ENCODE peak calls at places on chromosomes 2 and 18, in seven cellular contexts. X is psoas muscle; A is right cardiac atrium; U is heart right ventricle; Z is stomach; V is CD8-positive, alpha-beta memory T cell; W is HAP-1. I is an unnamed sample.
A peak's percentile ranks its signal among the peaks of the same experiment; 100 is the strongest.

GRCh38 chr2:229344151-229344551 is 73.1 kb upstream of the PID1 start:
- DNase-seq in A (no peak), V (no peak), U (no peak), Z (no peak), W (no peak), X (no peak), I (no peak)

GRCh38 chr18:37661061-37661460 is 95.5 kb upstream of the CELF4 start:
- DNase-seq in W (no peak), Z (no peak), V (no peak), A (no peak), X (no peak), U (no peak), I (no peak)

GRCh38 chr2:65536596-65536995 is 104.2 kb upstream of the SPRED2 start:
- DNase-seq in A (no peak), X (no peak), W (no peak), Z (no peak), U (no peak), V (no peak), I (no peak)

GRCh38 chr18:55384551-55385275 is 203.3 kb downstream of the TCF4 start:
- DNase-seq in U (no peak), V (no peak), X (no peak), A (no peak), W (peak; percentile 69), Z (no peak), I (peak; percentile 26)

GRCh38 chr2:45860136-45861106 is 208.9 kb downstream of the PRKCE start:
- DNase-seq in A (peak; percentile 67), W (no peak), V (peak; percentile 6), Z (peak; percentile 33), U (peak; percentile 71), X (peak; percentile 39), I (peak; percentile 60)

GRCh38 chr18:38284992-38285391 is 719.4 kb upstream of the CELF4 start:
- DNase-seq in A (no peak), V (no peak), U (no peak), Z (no peak), X (no peak), W (no peak), I (no peak)

GRCh38 chr2:85680707-85681353 is 12.8 kb upstream of the SFTPB start:
- DNase-seq in A (no peak), V (no peak), W (no peak), U (no peak), X (no peak), Z (no peak), I (no peak)

GRCh38 chr2:172647439-172647838 is 88.2 kb upstream of the RAPGEF4 start:
- DNase-seq in A (no peak), X (no peak), U (no peak), W (no peak), V (no peak), Z (no peak), I (no peak)

GRCh38 chr18:28124239-28125029 is 52.5 kb downstream of the CDH2 start:
- DNase-seq in U (no peak), W (no peak), X (no peak), V (no peak), Z (no peak), A (no peak), I (no peak)

GRCh38 chr2:219369447-219369861 is 18.3 kb downstream of the DNPEP start:
- DNase-seq in Z (peak; percentile 34), V (no peak), W (no peak), A (peak; percentile 62), U (peak; percentile 50), X (peak; percentile 47), I (peak; percentile 70)

GRCh38 chr18:44781890-44782289 is 101.2 kb downstream of the SETBP1 start:
- DNase-seq in Z (no peak), W (no peak), U (no peak), A (no peak), X (no peak), V (no peak), I (no peak)

GRCh38 chr18:60549338-60549960 is 176.9 kb upstream of the MC4R start:
- DNase-seq in V (no peak), U (peak; percentile 21), X (no peak), W (peak; percentile 51), A (no peak), Z (no peak), I (no peak)

GRCh38 chr2:159148891-159149290 is 137.6 kb downstream of the WDSUB1 start:
- DNase-seq in U (no peak), Z (no peak), X (no peak), V (no peak), A (no peak), W (peak; percentile 38), I (no peak)

GRCh38 chr2:101820519-101820918 is 123.0 kb downstream of the MAP4K4 start:
- DNase-seq in X (no peak), V (no peak), Z (no peak), U (no peak), W (no peak), A (no peak), I (no peak)

GRCh38 chr2:925711-926110 is 24.9 kb upstream of the SNTG2 start:
- DNase-seq in U (no peak), V (no peak), A (no peak), W (no peak), X (no peak), Z (no peak), I (no peak)

GRCh38 chr2:96769816-96770215 is 9.1 kb downstream of the CNNM4 start:
- DNase-seq in Z (peak; percentile 30), W (no peak), U (peak; percentile 73), X (peak; percentile 83), A (peak; percentile 70), V (no peak), I (no peak)

GRCh38 chr2:215068399-215068798 is 70.0 kb downstream of the ABCA12 start:
- DNase-seq in W (no peak), V (no peak), U (no peak), Z (no peak), X (no peak), A (no peak), I (no peak)

DNA sequence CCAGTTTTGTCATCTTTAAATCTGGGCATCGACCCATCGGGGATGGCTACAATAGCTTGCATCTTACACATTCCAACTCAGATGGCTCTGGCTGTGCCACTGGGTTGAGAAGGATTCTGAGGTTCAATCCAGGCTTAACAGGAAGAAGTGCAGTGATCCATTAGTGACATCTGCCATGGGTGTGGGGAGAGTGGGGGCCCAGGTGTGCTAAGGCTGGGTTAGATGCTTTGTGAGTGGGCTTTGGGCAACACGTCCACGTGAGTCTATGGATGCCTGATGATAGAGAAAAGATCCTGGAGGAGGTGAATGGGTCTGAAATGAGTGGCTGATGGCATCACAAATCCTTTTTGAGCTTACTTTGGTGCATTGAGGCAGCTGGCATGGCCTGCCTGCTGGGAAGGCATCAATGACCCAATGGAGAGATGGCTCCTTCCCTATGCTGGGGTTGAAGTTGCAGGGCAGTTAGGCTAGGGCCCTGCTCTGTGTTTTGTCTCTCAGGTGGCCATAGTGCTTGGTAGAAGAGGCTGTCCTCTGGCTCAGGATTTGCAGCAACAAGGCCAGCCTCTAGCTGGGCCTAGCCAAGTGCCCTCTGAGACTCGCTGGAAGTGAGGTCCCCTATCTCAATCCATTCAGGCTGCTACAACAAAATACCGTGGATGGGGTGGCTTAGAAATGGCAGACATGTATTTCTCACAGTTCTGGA is 56.7 kb downstream of the HS1BP3 start:
- DNase-seq in V (no peak), A (no peak), W (no peak), X (no peak), U (no peak), Z (peak; percentile 8), I (no peak)
- H3K4me1 ChIP-seq in V (no peaks in the 10 kb centered on the region), A (peaks cover 35% of the 10 kb centered on the region), W (peaks cover 12% of the 10 kb centered on the region), X (peaks cover 25% of the 10 kb centered on the region), U (peaks cover 53% of the 10 kb centered on the region), Z (peaks cover 84% of the 10 kb centered on the region), I (peaks cover 33% of the 10 kb centered on the region)

GRCh38 chr2:106869512-106870276 is 16.3 kb downstream of the ST6GAL2 start:
- DNase-seq in V (no peak), U (no peak), Z (no peak), A (no peak), X (no peak), W (no peak), I (no peak)
- H3K4me1 ChIP-seq in V (no peaks in the 10 kb centered on the region), U (no peaks in the 10 kb centered on the region), Z (no peaks in the 10 kb centered on the region), A (no peaks in the 10 kb centered on the region), X (no peaks in the 10 kb centered on the region), W (no peaks in the 10 kb centered on the region), I (no peaks in the 10 kb centered on the region)

GRCh38 chr18:31484461-31484860 is 13.5 kb upstream of the DSG2 start:
- DNase-seq in W (no peak), X (no peak), V (no peak), U (no peak), A (no peak), Z (no peak), I (no peak)

GRCh38 chr18:31482051-31482450 is 15.9 kb upstream of the DSG2 start:
- DNase-seq in V (no peak), Z (no peak), U (no peak), X (no peak), W (no peak), A (no peak), I (no peak)

GRCh38 chr18:31478688-31479087 is 19.3 kb upstream of the DSG2 start:
- DNase-seq in U (no peak), Z (no peak), V (no peak), X (no peak), A (no peak), W (no peak), I (no peak)
- H3K4me1 ChIP-seq in U (no peaks in the 10 kb centered on the region), Z (no peaks in the 10 kb centered on the region), V (no peaks in the 10 kb centered on the region), X (no peaks in the 10 kb centered on the region), A (no peaks in the 10 kb centered on the region), W (peaks cover 3% of the 10 kb centered on the region), I (no peaks in the 10 kb centered on the region)

GRCh38 chr18:58311390-58311789 is 267.4 kb downstream of the NEDD4L start:
- DNase-seq in X (no peak), Z (no peak), V (no peak), W (no peak), A (no peak), U (no peak), I (no peak)
- H3K4me1 ChIP-seq in X (peaks cover 62% of the 10 kb centered on the region), Z (peaks cover 59% of the 10 kb centered on the region), V (peaks cover 41% of the 10 kb centered on the region), W (no peaks in the 10 kb centered on the region), A (peaks cover 10% of the 10 kb centered on the region), U (peaks cover 47% of the 10 kb centered on the region), I (no peaks in the 10 kb centered on the region)

GRCh38 chr2:134413430-134413829 is 159.6 kb downstream of the MGAT5 start:
- DNase-seq in U (no peak), X (no peak), Z (no peak), W (no peak), A (no peak), V (no peak), I (no peak)
- H3K4me1 ChIP-seq in U (peaks cover 35% of the 10 kb centered on the region), X (no peaks in the 10 kb centered on the region), Z (peaks cover 48% of the 10 kb centered on the region), W (peaks cover 9% of the 10 kb centered on the region), A (peaks cover 10% of the 10 kb centered on the region), V (peaks cover 25% of the 10 kb centered on the region), I (no peaks in the 10 kb centered on the region)

DNA sequence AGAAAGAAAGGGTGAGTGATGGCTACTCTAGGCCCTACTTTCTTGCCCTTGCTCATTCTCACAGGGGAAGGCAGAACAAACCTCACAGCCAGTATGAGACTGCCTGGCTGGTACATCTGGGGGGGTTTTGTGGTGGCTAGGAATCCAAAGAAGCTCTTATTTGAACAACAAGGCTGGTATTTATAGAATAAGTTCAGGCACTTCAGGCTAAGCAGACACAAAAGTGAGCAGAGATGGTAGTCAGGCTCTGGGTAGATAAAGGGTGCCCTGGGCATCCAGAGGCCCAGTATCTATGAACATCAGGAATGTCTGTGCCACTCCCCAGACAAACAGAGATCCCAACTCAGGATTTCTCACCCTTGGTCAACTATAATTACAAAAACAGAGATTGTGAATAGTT is 57.2 kb upstream of the RTN4 start:
- DNase-seq in Z (no peak), A (no peak), W (no peak), V (no peak), U (no peak), X (no peak), I (no peak)
- H3K4me1 ChIP-seq in Z (peaks cover 56% of the 10 kb centered on the region), A (peaks cover 12% of the 10 kb centered on the region), W (peaks cover 16% of the 10 kb centered on the region), V (no peaks in the 10 kb centered on the region), U (peaks cover 19% of the 10 kb centered on the region), X (peaks cover 21% of the 10 kb centered on the region), I (no peaks in the 10 kb centered on the region)

I was measured in uterus.